ENCODE peak calls at places on chromosome 15, in four cellular contexts. H is neural progenitor cell, I is adrenal gland, O is cardiac muscle cell. J is an unnamed sample. For H3K9me3, the result is how much of the 10 kb centered on the place peaks cover.

GRCh38 chr15:44775923-44776322 is 39.6 kb downstream of the TRIM69 start:
- DNase-seq in I (no peak), O (no peak), H (no peak), J (peak)

GRCh38 chr15:59294961-59295741 is 77.5 kb downstream of the MYO1E start:
- DNase-seq in O (no peak), I (no peak), H (no peak), J (peak)

GRCh38 chr15:73923488-73924164 is 2.6 kb upstream of the LOXL1 start:
- DNase-seq in H (no peak), I (no peak), O (no peak), J (no peak)

GRCh38 chr15:88776646-88777045 is 26.6 kb upstream of the ACAN start:
- DNase-seq in O (no peak), H (no peak), I (no peak), J (no peak)

GRCh38 chr15:101353240-101353639 is 58.2 kb upstream of the SNRPA1 start:
- DNase-seq in O (no peak), H (no peak), I (no peak), J (no peak)

GRCh38 chr15:50145451-50145872 is 26.4 kb upstream of the ATP8B4 start:
- DNase-seq in O (peak), I (peak), H (peak), J (peak)

GRCh38 chr15:41018534-41018933 is 65.3 kb downstream of the CHAC1 start:
- DNase-seq in I (no peak), H (peak), O (peak), J (no peak)

GRCh38 chr15:52790166-52790708 is at the start of gene ONECUT1:
- DNase-seq in H (peak), O (peak), I (no peak), J (peak)

GRCh38 chr15:63368503-63368902 is 13.1 kb downstream of the CA12 start:
- DNase-seq in I (no peak), O (no peak), H (no peak), J (no peak)

GRCh38 chr15:45588199-45588910 is 1.2 kb downstream of the BLOC1S6 start:
- DNase-seq in O (no peak), I (no peak), H (no peak), J (no peak)

GRCh38 chr15:87706001-87706400 is 550.5 kb downstream of the NTRK3 start:
- DNase-seq in I (no peak), O (no peak), H (no peak), J (no peak)

GRCh38 chr15:60706145-60706544 is 227.2 kb upstream of the ICE2 start:
- DNase-seq in I (no peak), H (peak), O (no peak), J (no peak)

GRCh38 chr15:100723323-100723801 is 121.0 kb downstream of the ASB7 start:
- DNase-seq in I (no peak), H (no peak), O (no peak), J (no peak)

GRCh38 chr15:50051811-50052419 is 67.1 kb downstream of the ATP8B4 start:
- DNase-seq in I (peak), H (peak), O (peak), J (peak)

GRCh38 chr15:39565851-39566250 is 15.0 kb upstream of the THBS1 start:
- DNase-seq in O (no peak), I (no peak), H (no peak), J (no peak)

GRCh38 chr15:31208804-31209203 is 107.3 kb upstream of the TRPM1 start:
- DNase-seq in H (no peak), O (no peak), I (no peak), J (no peak)

GRCh38 chr15:48719668-48720067 is 74.2 kb upstream of the FBN1 start:
- DNase-seq in O (no peak), I (no peak), H (no peak), J (no peak)

GRCh38 chr15:45091161-45091560 is 22.8 kb downstream of the DUOX2 start:
- DNase-seq in H (no peak), O (no peak), I (peak), J (peak)

GRCh38 chr15:68561146-68561545 is 17.6 kb upstream of the CORO2B start:
- DNase-seq in I (no peak), O (no peak), H (no peak), J (no peak)

GRCh38 chr15:74842581-74843444 is at the start of gene ULK3:
- DNase-seq in H (peak), O (peak), I (peak), J (peak)

GRCh38 chr15:73244333-73244732 is 124.4 kb downstream of the HCN4 start:
- DNase-seq in H (peak), I (no peak), O (peak), J (no peak)

GRCh38 chr15:86743283-86743903 is 663.7 kb downstream of the AGBL1 start:
- DNase-seq in I (no peak), H (peak), O (peak), J (peak)

GRCh38 chr15:60541784-60542617 is 63.1 kb upstream of the ICE2 start:
- DNase-seq in I (no peak), H (no peak), O (no peak), J (no peak)

GRCh38 chr15:65577129-65577996 is 33.6 kb downstream of the INTS14 start:
- DNase-seq in H (no peak), O (no peak), I (no peak), J (no peak)

GRCh38 chr15:47246317-47246716 is 471.0 kb upstream of the SEMA6D start:
- DNase-seq in I (no peak), O (no peak), H (no peak), J (no peak)

GRCh38 chr15:34366271-34367043 is 539 bp downstream of the LPCAT4 start:
- DNase-seq in O (peak), I (peak), H (peak), J (peak)

GRCh38 chr15:58631319-58631718 is 118.2 kb downstream of the ADAM10 start:
- DNase-seq in I (no peak), O (no peak), H (no peak), J (no peak)

GRCh38 chr15:25176616-25176923 is 221.8 kb downstream of the SNRPN start:
- DNase-seq in O (no peak), H (no peak), I (peak), J (no peak)
- H3K9me3 ChIP-seq in O (under half), H (under half), I (under half), J (under half)

GRCh38 chr15:56227315-56227714 is 16.4 kb downstream of the RFX7 start:
- DNase-seq in H (no peak), O (no peak), I (no peak), J (no peak)

GRCh38 chr15:56227780-56228179 is 15.9 kb downstream of the RFX7 start:
- DNase-seq in I (no peak), H (no peak), O (no peak), J (no peak)

GRCh38 chr15:56232058-56232457 is 11.6 kb downstream of the RFX7 start:
- DNase-seq in I (no peak), O (no peak), H (no peak), J (no peak)

GRCh38 chr15:56228352-56228751 is 15.3 kb downstream of the RFX7 start:
- DNase-seq in O (no peak), H (no peak), I (no peak), J (no peak)

DNA sequence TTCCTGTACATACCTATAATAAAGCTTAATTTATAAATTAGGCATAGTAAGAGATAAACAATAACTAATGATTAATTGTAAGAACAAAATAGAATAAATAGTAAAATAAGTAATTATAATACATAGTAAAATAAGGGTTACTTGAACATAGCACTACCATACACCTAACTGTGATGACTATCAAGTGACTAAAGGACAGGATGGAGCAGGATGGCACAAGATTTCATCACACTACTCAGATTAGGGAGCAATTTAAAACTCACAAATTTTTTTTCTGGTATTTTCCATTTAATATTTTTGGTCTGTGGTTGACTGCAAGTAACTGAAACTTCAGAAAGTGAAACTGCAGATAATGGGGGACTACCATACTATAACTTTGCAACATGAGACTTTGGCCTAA is 14.8 kb downstream of the RFX7 start:
- DNase-seq in I (no peak), H (no peak), O (no peak), J (no peak)
- H3K9me3 ChIP-seq in I (under half), H (under half), O (under half), J (half or more)

DNA sequence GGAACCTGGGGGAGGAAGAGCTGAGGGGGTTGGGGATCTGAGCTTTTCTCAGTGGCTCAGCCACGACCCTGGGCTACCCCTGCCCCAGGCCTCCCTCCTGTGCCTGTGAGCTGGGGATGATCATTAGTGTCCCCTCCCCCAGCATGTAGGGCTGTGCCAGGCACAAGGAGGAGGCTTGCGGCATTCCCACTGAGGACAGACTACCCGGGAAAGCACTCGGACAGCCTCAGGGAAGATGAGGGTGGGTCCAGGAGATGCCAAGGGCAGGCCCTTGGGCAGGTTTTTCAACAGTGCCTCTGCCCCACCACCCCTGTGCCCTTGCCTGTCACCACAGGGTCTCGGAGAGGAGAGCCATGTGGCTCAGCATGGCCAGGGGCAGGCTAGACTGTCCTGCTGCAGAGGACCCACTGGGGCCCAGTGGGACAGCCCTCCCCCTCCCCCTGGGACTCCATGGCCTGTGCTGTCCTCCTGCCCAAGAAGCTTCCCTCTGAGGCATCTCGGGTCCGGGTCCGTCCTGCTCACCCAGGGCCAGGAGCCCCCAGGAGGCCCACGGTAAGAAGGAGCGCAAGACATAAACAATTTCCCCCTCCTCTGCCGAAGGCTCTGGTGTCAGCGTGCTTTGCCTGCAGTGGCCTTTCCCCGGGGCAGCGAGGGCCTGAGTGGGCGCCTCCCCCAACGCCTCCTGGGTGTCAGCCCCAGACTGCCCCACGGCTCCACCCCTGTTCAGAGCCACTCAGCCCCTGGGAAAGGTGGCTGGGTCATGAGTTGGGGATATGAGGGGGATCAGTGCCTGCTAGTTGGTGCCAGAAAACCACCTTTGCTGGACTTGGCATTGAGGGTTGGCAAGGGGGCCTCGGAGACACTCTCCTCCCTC is 192.5 kb downstream of the GOLGA6L6 start:
- DNase-seq in H (no peak), O (no peak), I (peak), J (no peak)
- H3K9me3 ChIP-seq in H (half or more), O (under half), I (under half), J (under half)

DNA sequence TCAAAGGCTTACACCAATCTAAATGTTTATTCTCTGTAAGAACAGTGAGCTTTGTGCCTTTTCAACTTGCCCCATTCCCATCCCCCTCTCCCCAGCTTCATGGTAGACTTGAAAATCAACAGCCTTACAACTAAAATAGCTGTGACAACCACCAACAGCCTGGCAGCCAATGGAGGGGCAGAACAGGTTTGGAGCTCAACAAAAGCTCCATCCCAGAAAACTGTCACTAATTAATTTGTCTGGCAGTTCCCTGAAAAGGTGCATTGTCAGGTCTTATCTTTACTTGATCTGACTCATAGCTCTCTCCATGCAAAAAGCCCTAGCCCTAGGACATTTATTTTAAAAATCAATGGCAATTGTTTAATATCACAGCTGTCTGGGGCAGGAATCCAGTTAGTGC is 22.6 kb downstream of the MTHFS start:
- DNase-seq in O (no peak), I (no peak), H (no peak), J (no peak)
- H3K9me3 ChIP-seq in O (under half), I (under half), H (under half), J (under half)

GRCh38 chr15:83483612-83484011 is 36.5 kb downstream of the SH3GL3 start:
- DNase-seq in O (no peak), H (no peak), I (no peak), J (no peak)

GRCh38 chr15:83489690-83490089 is 42.5 kb downstream of the SH3GL3 start:
- DNase-seq in H (no peak), I (no peak), O (no peak), J (no peak)

GRCh38 chr15:83487519-83487918 is 40.4 kb downstream of the SH3GL3 start:
- DNase-seq in I (no peak), H (no peak), O (no peak), J (no peak)

GRCh38 chr15:83491486-83491885 is 44.3 kb downstream of the SH3GL3 start:
- DNase-seq in O (no peak), I (no peak), H (no peak), J (no peak)

GRCh38 chr15:83486363-83486762 is 39.2 kb downstream of the SH3GL3 start:
- DNase-seq in I (no peak), H (no peak), O (no peak), J (no peak)
- H3K9me3 ChIP-seq in I (under half), H (under half), O (under half), J (under half)

GRCh38 chr15:79914728-79915127 is 17.9 kb upstream of the MTHFS start:
- DNase-seq in I (no peak), H (no peak), O (no peak), J (no peak)
- H3K9me3 ChIP-seq in I (under half), H (under half), O (under half), J (under half)

GRCh38 chr15:97036301-97036700 is 705.8 kb downstream of the NR2F2 start:
- DNase-seq in I (no peak), O (no peak), H (no peak), J (no peak)

GRCh38 chr15:97037080-97037479 is 706.6 kb downstream of the NR2F2 start:
- DNase-seq in H (no peak), I (no peak), O (no peak), J (peak)
- H3K9me3 ChIP-seq in H (under half), I (under half), O (under half), J (under half)

GRCh38 chr15:25171856-25172687 is 217.3 kb downstream of the SNRPN start:
- DNase-seq in I (peak), O (no peak), H (no peak), J (no peak)

GRCh38 chr15:25175033-25175788 is 220.4 kb downstream of the SNRPN start:
- DNase-seq in I (peak), O (no peak), H (no peak), J (no peak)

GRCh38 chr15:25172691-25173090 is 217.9 kb downstream of the SNRPN start:
- DNase-seq in O (no peak), I (peak), H (no peak), J (no peak)

GRCh38 chr15:25171111-25171811 is 216.5 kb downstream of the SNRPN start:
- DNase-seq in O (no peak), H (no peak), I (no peak), J (no peak)

GRCh38 chr15:25173241-25174028 is 218.6 kb downstream of the SNRPN start:
- DNase-seq in I (peak), O (no peak), H (no peak), J (no peak)
- H3K9me3 ChIP-seq in I (under half), O (under half), H (under half), J (under half)

GRCh38 chr15:25055356-25056068 is 100.7 kb downstream of the SNRPN start:
- DNase-seq in O (no peak), I (no peak), H (no peak), J (no peak)
- H3K9me3 ChIP-seq in O (under half), I (under half), H (under half), J (under half)